ENCODE peak calls at places on chromosome 6, in four cellular contexts. R is BE2C, V is brain microvascular endothelial cell, F is WTC11. H is an unnamed sample.

GRCh38 chr6:89518352-89519055 is 85.6 kb downstream of the ANKRD6 start:
- DNase-seq in R (no peak), V (no peak), F (no peak), H (no peak)

GRCh38 chr6:128276311-128276710 is 244.1 kb downstream of the PTPRK start:
- DNase-seq in R (no peak), V (no peak), F (no peak), H (no peak)

GRCh38 chr6:24205020-24205492 is 79.0 kb downstream of the NRSN1 start:
- DNase-seq in R (peak; percentile 29), V (peak; percentile 41), F (no peak), H (peak; percentile 23)

GRCh38 chr6:125588268-125588667 is 161.2 kb upstream of the HEY2 start:
- DNase-seq in R (no peak), V (peak; percentile 31), F (no peak), H (no peak)

GRCh38 chr6:43668151-43669028 is 19.2 kb downstream of the MRPS18A start:
- DNase-seq in R (peak; percentile 77), V (peak; percentile 14), F (peak; percentile 70), H (peak; percentile 72)

GRCh38 chr6:106702451-106703110 is 73.2 kb downstream of the QRSL1 start:
- DNase-seq in R (peak; percentile 24), V (no peak), F (no peak), H (no peak)

GRCh38 chr6:152720964-152721363 is 23.3 kb downstream of the MYCT1 start:
- DNase-seq in R (no peak), V (no peak), F (no peak), H (no peak)

GRCh38 chr6:36743538-36744441 is 46.2 kb downstream of the RAB44 start:
- DNase-seq in R (no peak), V (no peak), F (no peak), H (no peak)

GRCh38 chr6:135393289-135393688 is 104.3 kb downstream of the AHI1 start:
- DNase-seq in R (no peak), V (no peak), F (no peak), H (no peak)

GRCh38 chr6:156630613-156631302 is 146.4 kb upstream of the ARID1B start:
- DNase-seq in R (no peak), V (no peak), F (no peak), H (no peak)

GRCh38 chr6:17622144-17622543 is 22.0 kb downstream of the FAM8A1 start:
- DNase-seq in R (no peak), V (no peak), F (no peak), H (no peak)

GRCh38 chr6:46882622-46883021 is 39.1 kb downstream of the ADGRF5 start:
- DNase-seq in R (no peak), V (no peak), F (no peak), H (no peak)

GRCh38 chr6:22668307-22668706 is 98.9 kb downstream of the HDGFL1 start:
- DNase-seq in R (no peak), V (peak; percentile 2), F (no peak), H (no peak)

GRCh38 chr6:85096976-85097375 is 332.6 kb upstream of the TBX18 start:
- DNase-seq in R (peak; percentile 6), V (no peak), F (no peak), H (no peak)

GRCh38 chr6:2229039-2229438 is 16.4 kb downstream of the GMDS start:
- DNase-seq in R (no peak), V (no peak), F (no peak), H (no peak)

GRCh38 chr6:94323853-94324252 is 904.5 kb upstream of the EPHA7 start:
- DNase-seq in R (peak; percentile 8), V (no peak), F (peak; percentile 21), H (no peak)

GRCh38 chr6:89834884-89835792 is 5.5 kb downstream of the CASP8AP2 start:
- DNase-seq in R (no peak), V (no peak), F (no peak), H (no peak)

GRCh38 chr6:12537389-12537788 is 179.2 kb upstream of the PHACTR1 start:
- DNase-seq in R (no peak), V (peak; percentile 41), F (no peak), H (no peak)

GRCh38 chr6:105326838-105327745 is 75.8 kb downstream of the PREP start:
- DNase-seq in R (peak; percentile 25), V (peak; percentile 64), F (no peak), H (no peak)

GRCh38 chr6:73308712-73309533 is 45.2 kb downstream of the DPPA5 start:
- DNase-seq in R (no peak), V (peak; percentile 4), F (peak; percentile 50), H (peak; percentile 11)

GRCh38 chr6:132964868-132965382 is 150.6 kb downstream of the RPS12 start:
- DNase-seq in R (no peak), V (peak; percentile 9), F (no peak), H (no peak)

GRCh38 chr6:137236581-137237355 is 17.6 kb upstream of the IFNGR1 start:
- DNase-seq in R (no peak), V (no peak), F (no peak), H (no peak)

DNA sequence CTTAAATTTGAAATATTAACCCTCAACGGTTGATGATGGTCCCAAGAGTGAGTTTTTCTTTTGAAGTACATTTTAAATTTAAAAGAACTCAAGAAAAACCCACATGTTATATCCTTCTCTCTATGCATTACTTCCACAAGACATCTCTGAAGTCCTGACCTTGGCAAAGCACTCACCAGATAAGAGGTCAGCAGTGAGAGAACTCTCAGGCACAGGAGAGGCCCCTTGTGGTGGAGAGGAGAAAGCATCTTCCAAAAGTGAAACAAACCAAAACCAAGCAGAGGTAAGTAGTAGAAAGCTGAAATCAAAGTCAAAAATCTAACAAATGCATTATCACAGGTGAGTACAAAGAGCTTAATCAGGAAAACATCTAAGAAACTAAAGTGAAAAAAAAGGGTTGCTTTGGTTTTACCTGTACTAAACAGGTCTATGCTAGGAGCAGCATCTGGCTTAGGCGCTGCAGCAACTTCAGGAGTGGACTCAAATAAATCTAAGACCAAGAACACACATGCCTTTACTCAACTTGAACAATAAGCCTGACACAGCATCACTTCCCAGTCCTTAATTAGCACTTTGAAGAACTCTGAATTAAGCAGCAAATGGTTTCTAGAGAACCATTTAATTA is 80.5 kb downstream of the PRSS35 start:
- DNase-seq in R (peak; percentile 26), V (peak; percentile 17), F (peak; percentile 22), H (no peak)
- TF ChIP-seq CTCF in R (peak; percentile 77), V (peak; percentile 73), F (peak; percentile 24), H (peak; percentile 47)

GRCh38 chr6:99612551-99613397 is 6.1 kb downstream of the PRDM13 start:
- DNase-seq in R (no peak), V (no peak), F (no peak), H (no peak)

GRCh38 chr6:99614430-99615161 is 8.0 kb downstream of the PRDM13 start:
- DNase-seq in R (no peak), V (no peak), F (peak; percentile 68), H (peak; percentile 58)

GRCh38 chr6:99611148-99611547 is 4.5 kb downstream of the PRDM13 start:
- DNase-seq in R (no peak), V (no peak), F (no peak), H (no peak)

GRCh38 chr6:99613705-99614429 is 7.2 kb downstream of the PRDM13 start:
- DNase-seq in R (no peak), V (no peak), F (peak; percentile 38), H (peak; percentile 52)

GRCh38 chr6:99613398-99613704 is 6.7 kb downstream of the PRDM13 start:
- DNase-seq in R (peak; percentile 69), V (no peak), F (peak; percentile 79), H (peak; percentile 79)
- TF ChIP-seq CTCF in R (peak; percentile 39), V (peak; percentile 60), F (no peak), H (peak; percentile 38)

DNA sequence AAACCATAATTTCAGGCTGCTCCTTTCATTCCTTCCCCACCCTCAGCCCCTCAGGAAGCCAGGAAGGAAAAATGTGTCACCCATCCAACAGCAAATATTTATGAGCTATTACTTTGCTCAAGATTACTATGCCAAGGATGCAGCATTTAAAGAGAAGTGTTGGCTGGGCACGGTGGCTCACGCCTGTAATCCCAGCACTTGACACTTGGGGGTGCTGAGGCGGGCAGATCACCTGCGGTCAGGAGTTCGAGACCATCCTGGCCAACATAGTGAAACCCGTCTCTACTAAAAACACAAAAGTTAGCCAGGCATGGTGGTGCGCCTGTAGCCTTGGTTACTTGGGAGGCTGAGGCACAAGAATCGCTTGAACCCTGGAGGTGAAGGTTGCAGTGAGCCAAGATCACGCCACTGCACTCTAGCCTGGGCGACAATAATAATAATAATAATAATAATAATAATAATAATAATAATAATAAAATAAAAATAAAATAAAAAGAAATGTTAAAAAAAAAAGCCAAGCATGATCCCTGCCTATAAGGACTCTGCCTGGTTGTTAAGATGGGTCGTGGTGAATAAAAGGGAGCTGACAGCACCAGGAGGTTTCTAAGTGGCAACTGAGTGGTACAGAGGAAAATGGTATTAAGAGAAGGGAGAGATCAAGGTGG is 20.5 kb upstream of the TIAM2 start:
- DNase-seq in R (no peak), V (no peak), F (peak; percentile 63), H (no peak)
- TF ChIP-seq CTCF in R (peak; percentile 3), V (peak; percentile 33), F (peak; percentile 59), H (no peak)

GRCh38 chr6:20873425-20874190 is 339.4 kb downstream of the CDKAL1 start:
- DNase-seq in R (peak; percentile 20), V (no peak), F (no peak), H (no peak)
- TF ChIP-seq CTCF in R (peak; percentile 55), V (peak; percentile 46), F (no peak), H (no peak)